ENCODE peak calls at places on chromosomes 11 and 22, in nine cellular contexts. B is A549, L is body of pancreas, Q is prostate gland, Z is heart left ventricle, H is gastrocnemius medialis, C is stomach, Y is HCT116, W is spleen. K is an unnamed sample.

GRCh38 chr11:75325713-75326438 is 25.6 kb downstream of the ARRB1 start:
- DNase-seq in B (peak; percentile 83), L (peak; percentile 77), Q (no peak), Z (peak; percentile 52), H (peak; percentile 33), C (peak; percentile 85), Y (peak; percentile 71), W (no peak), K (peak; percentile 89)

GRCh38 chr22:46829140-46829891 is 66.9 kb downstream of the TBC1D22A start:
- DNase-seq in B (peak; percentile 72), L (no peak), Q (no peak), Z (no peak), H (no peak), C (no peak), Y (no peak), W (no peak), K (no peak)

GRCh38 chr11:33652407-33652806 is 48.2 kb downstream of the C11orf91 start:
- DNase-seq in B (no peak), L (no peak), Q (no peak), Z (no peak), H (no peak), C (no peak), Y (no peak), W (no peak), K (no peak)

GRCh38 chr22:38828191-38828590 is 15.6 kb downstream of the NPTXR start:
- DNase-seq in B (no peak), L (no peak), Q (no peak), Z (no peak), H (no peak), C (no peak), Y (no peak), W (no peak), K (no peak)

GRCh38 chr11:63907063-63907462 is 9.9 kb downstream of the RCOR2 start:
- DNase-seq in B (no peak), L (no peak), Q (no peak), Z (no peak), H (no peak), C (no peak), Y (no peak), W (no peak), K (no peak)

GRCh38 chr11:63445720-63446119 is 45.2 kb downstream of the PLAAT5 start:
- DNase-seq in B (no peak), L (no peak), Q (no peak), Z (no peak), H (no peak), C (no peak), Y (no peak), W (no peak), K (no peak)

GRCh38 chr11:14411818-14412217 is 52.8 kb upstream of the RRAS2 start:
- DNase-seq in B (no peak), L (peak; percentile 30), Q (no peak), Z (no peak), H (peak; percentile 25), C (no peak), Y (no peak), W (no peak), K (peak; percentile 74)

GRCh38 chr11:126062679-126063509 is at the start of gene CDON:
- DNase-seq in B (peak; percentile 95), L (peak; percentile 94), Q (peak; percentile 92), Z (peak; percentile 92), H (peak; percentile 84), C (peak; percentile 95), Y (peak; percentile 87), W (peak; percentile 93), K (peak; percentile 96)

GRCh38 chr11:62788991-62789390 is 1.8 kb downstream of the TMEM179B start:
- DNase-seq in B (no peak), L (no peak), Q (no peak), Z (no peak), H (no peak), C (no peak), Y (no peak), W (no peak), K (no peak)

GRCh38 chr11:113151502-113151901 is 162.9 kb upstream of the TTC12 start:
- DNase-seq in B (no peak), L (no peak), Q (no peak), Z (no peak), H (no peak), C (no peak), Y (no peak), W (no peak), K (no peak)

GRCh38 chr11:35144103-35144741 is 5.3 kb downstream of the CD44 start:
- DNase-seq in B (no peak), L (peak; percentile 23), Q (peak; percentile 25), Z (no peak), H (no peak), C (peak; percentile 32), Y (no peak), W (peak; percentile 89), K (no peak)

GRCh38 chr11:74671520-74672196 is 59.6 kb downstream of the CHRDL2 start:
- DNase-seq in B (no peak), L (no peak), Q (no peak), Z (no peak), H (no peak), C (no peak), Y (no peak), W (no peak), K (no peak)

DNA sequence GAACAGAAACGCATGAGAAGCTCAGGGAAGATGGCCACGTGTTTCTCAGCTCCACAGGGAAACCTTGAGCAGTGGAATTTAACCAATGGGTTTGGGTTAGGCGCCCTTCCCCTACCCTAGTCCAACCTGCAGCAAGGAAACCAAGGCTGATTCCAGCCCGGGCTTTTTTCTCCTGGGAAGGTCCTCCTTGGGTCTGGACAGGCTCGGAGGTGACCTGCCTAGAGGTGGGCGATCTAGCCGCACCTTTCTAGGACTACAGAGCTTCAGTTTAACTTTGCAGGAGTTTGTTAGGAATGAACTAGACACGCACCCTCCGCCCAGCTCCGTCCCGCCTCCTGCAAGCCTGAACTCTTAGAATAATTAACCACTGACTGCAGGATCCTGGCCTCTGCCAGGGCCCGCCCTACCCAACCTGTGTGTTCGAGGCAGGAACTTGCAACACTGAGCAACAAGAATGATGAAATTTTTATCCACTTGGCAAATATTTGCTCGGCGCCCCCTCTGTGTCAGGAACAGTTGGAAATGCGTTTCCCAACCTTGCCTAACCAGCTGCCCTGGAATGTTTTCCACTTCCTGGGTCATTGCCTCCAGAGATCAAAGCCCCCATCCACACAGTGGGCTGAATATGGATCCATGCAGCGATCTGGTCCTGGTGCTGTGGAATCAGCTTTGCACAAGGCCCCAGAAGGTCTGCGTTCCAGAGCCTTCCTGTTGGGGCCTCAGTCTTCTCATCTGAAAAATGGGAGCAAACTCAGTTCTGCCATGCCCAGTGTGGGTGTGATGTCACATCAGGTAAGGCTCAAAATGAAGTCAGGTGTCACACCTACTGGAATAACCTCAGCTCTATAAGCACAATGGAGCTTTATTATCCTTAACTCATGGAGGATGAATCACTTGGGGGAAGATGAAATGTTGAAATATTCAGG is 13.3 kb downstream of the MPST start:
- DNase-seq in B (peak; percentile 87), L (peak; percentile 96), Q (peak; percentile 76), Z (no peak), H (no peak), C (peak; percentile 85), Y (no peak), W (no peak), K (no peak)
- TF ChIP-seq POLR2A in B (peak; percentile 18), L (no peak), Q (no peak), Z (no peak), H (no peak), C (no peak), Y (no peak), W (no peak), K (no peak)

GRCh38 chr22:31630331-31631329 is 31.4 kb downstream of the PISD start:
- DNase-seq in B (peak; percentile 61), L (peak; percentile 84), Q (peak; percentile 43), Z (peak; percentile 87), H (peak; percentile 31), C (peak; percentile 79), Y (no peak), W (peak; percentile 98), K (peak; percentile 88)
- TF ChIP-seq POLR2A in B (peak; percentile 37), L (no peak), Q (no peak), Z (peak; percentile 23), H (peak; percentile 12), C (no peak), Y (peak; percentile 61), W (no peak), K (no peak)

DNA sequence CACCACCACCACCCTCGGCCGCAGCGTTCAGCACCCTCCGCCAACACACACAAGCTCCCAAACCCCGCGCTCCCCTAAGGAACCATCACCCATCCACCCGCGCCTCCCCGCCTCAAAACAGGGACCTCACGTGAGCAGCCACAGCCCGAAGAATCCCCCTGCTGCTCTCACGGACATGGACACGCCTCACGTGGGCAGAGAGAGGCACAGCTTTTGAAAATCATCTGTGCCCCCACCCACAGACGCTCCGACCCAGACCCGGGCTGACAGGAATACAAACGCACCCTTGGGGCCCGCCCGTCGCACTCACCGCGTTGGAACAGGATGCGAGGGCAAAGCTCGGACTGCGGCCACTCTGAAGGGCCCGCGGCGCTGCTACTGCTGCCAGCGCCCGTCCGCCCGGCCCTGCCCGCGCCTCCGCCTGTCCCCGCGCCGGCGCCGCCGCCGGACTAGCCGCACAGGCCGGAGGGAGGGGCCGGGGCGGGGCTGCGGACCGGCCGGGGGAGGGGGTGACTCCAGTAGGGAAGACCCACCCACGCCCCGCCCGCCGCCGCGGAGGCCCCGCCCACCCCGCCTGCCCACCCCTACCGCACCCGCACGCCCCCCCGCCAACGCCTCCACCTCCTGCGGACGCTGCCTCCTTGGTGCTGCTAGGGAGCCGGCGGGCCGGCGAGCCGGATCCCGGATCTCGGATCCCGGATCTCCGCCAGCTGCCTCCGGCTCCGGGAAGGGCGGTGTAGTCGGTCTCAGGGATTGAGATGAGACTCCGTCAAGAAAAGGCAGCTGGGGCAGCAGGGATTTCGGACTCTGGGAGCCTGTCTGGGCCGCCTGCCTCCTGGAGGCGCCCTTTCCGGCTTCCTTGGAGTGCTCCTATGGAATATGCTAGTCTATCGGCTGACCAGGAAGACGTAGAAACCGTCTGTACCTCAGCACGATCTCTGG is at the start of gene TRIM3:
- DNase-seq in B (peak; percentile 90), L (peak; percentile 96), Q (peak; percentile 96), Z (peak; percentile 97), H (peak; percentile 92), C (peak; percentile 95), Y (peak; percentile 60), W (peak; percentile 96), K (peak; percentile 97)
- TF ChIP-seq POLR2A in B (peak; percentile 46), L (peak; percentile 74), Q (peak; percentile 81), Z (peak; percentile 87), H (peak; percentile 87), C (peak; percentile 76), Y (no peak), W (no peak), K (peak; percentile 65)

GRCh38 chr11:120694706-120695105 is 183.2 kb downstream of the GRIK4 start:
- DNase-seq in B (no peak), L (no peak), Q (no peak), Z (no peak), H (no peak), C (no peak), Y (no peak), W (no peak), K (no peak)

GRCh38 chr11:120688166-120688565 is 176.6 kb downstream of the GRIK4 start:
- DNase-seq in B (no peak), L (no peak), Q (no peak), Z (no peak), H (no peak), C (no peak), Y (no peak), W (no peak), K (no peak)

GRCh38 chr11:120686516-120686915 is 175.0 kb downstream of the GRIK4 start:
- DNase-seq in B (no peak), L (no peak), Q (no peak), Z (no peak), H (no peak), C (no peak), Y (no peak), W (no peak), K (no peak)

GRCh38 chr11:120689591-120689990 is 178.0 kb downstream of the GRIK4 start:
- DNase-seq in B (no peak), L (no peak), Q (no peak), Z (no peak), H (no peak), C (no peak), Y (no peak), W (no peak), K (no peak)

GRCh38 chr11:120690406-120690805 is 178.9 kb downstream of the GRIK4 start:
- DNase-seq in B (no peak), L (no peak), Q (no peak), Z (no peak), H (no peak), C (no peak), Y (no peak), W (no peak), K (no peak)
- TF ChIP-seq POLR2A in B (no peak), L (no peak), Q (no peak), Z (no peak), H (no peak), C (no peak), Y (no peak), W (no peak), K (no peak)

K was measured in sigmoid colon.